ENCODE peak calls at places on chromosomes 16 and 17, in seven cellular contexts. One of them, this sample, is unnamed.

GRCh38 chr17:29162909-29163341 is 17.3 kb downstream of the MYO18A start:
- DNase-seq in stimulated activated CD8-positive, alpha-beta memory T cell treated with anti-CD3 and anti-CD28 coated beads, Interleukin-15, amount 100 ng/mL, for 1 hour: no peak
- DNase-seq in activated CD8-positive, alpha-beta T cell treated with anti-CD3 and anti-CD28 coated beads for 36 hours: no peak
- DNase-seq in WTC11: no peak
- DNase-seq in immature natural killer cell: no peak
- DNase-seq in right atrium auricular region: no peak
- DNase-seq in activated CD8-positive, alpha-beta memory T cell treated with anti-CD3 and anti-CD28 coated beads for 24 hours: no peak
- DNase-seq in this sample: no peak

GRCh38 chr17:40582328-40582901 is 17.1 kb upstream of the CCR7 start:
- DNase-seq in stimulated activated CD8-positive, alpha-beta memory T cell treated with anti-CD3 and anti-CD28 coated beads, Interleukin-15, amount 100 ng/mL, for 1 hour: no peak
- DNase-seq in immature natural killer cell: peak
- DNase-seq in right atrium auricular region: no peak
- DNase-seq in activated CD8-positive, alpha-beta T cell treated with anti-CD3 and anti-CD28 coated beads for 36 hours: peak
- DNase-seq in WTC11: no peak
- DNase-seq in activated CD8-positive, alpha-beta memory T cell treated with anti-CD3 and anti-CD28 coated beads for 24 hours: peak
- DNase-seq in this sample: no peak

GRCh38 chr17:38864636-38865398 is 5.0 kb upstream of the LASP1 start:
- DNase-seq in WTC11: no peak
- DNase-seq in immature natural killer cell: no peak
- DNase-seq in activated CD8-positive, alpha-beta T cell treated with anti-CD3 and anti-CD28 coated beads for 36 hours: no peak
- DNase-seq in right atrium auricular region: no peak
- DNase-seq in stimulated activated CD8-positive, alpha-beta memory T cell treated with anti-CD3 and anti-CD28 coated beads, Interleukin-15, amount 100 ng/mL, for 1 hour: no peak
- DNase-seq in activated CD8-positive, alpha-beta memory T cell treated with anti-CD3 and anti-CD28 coated beads for 24 hours: no peak
- DNase-seq in this sample: peak

GRCh38 chr17:19753661-19754463 is 5.8 kb upstream of the ALDH3A1 start:
- DNase-seq in WTC11: no peak
- DNase-seq in immature natural killer cell: no peak
- DNase-seq in stimulated activated CD8-positive, alpha-beta memory T cell treated with anti-CD3 and anti-CD28 coated beads, Interleukin-15, amount 100 ng/mL, for 1 hour: no peak
- DNase-seq in right atrium auricular region: no peak
- DNase-seq in activated CD8-positive, alpha-beta memory T cell treated with anti-CD3 and anti-CD28 coated beads for 24 hours: no peak
- DNase-seq in activated CD8-positive, alpha-beta T cell treated with anti-CD3 and anti-CD28 coated beads for 36 hours: no peak
- DNase-seq in this sample: peak

GRCh38 chr16:2037631-2038358 is 9.8 kb downstream of the NTHL1 start:
- DNase-seq in right atrium auricular region: no peak
- DNase-seq in stimulated activated CD8-positive, alpha-beta memory T cell treated with anti-CD3 and anti-CD28 coated beads, Interleukin-15, amount 100 ng/mL, for 1 hour: no peak
- DNase-seq in WTC11: no peak
- DNase-seq in immature natural killer cell: no peak
- DNase-seq in activated CD8-positive, alpha-beta T cell treated with anti-CD3 and anti-CD28 coated beads for 36 hours: no peak
- DNase-seq in activated CD8-positive, alpha-beta memory T cell treated with anti-CD3 and anti-CD28 coated beads for 24 hours: no peak
- DNase-seq in this sample: no peak

GRCh38 chr17:48037036-48037881 is at the start of gene COPZ2:
- DNase-seq in right atrium auricular region: peak
- DNase-seq in WTC11: peak
- DNase-seq in activated CD8-positive, alpha-beta memory T cell treated with anti-CD3 and anti-CD28 coated beads for 24 hours: peak
- DNase-seq in immature natural killer cell: peak
- DNase-seq in activated CD8-positive, alpha-beta T cell treated with anti-CD3 and anti-CD28 coated beads for 36 hours: peak
- DNase-seq in stimulated activated CD8-positive, alpha-beta memory T cell treated with anti-CD3 and anti-CD28 coated beads, Interleukin-15, amount 100 ng/mL, for 1 hour: no peak
- DNase-seq in this sample: no peak

GRCh38 chr16:66954097-66954659 is 6.9 kb upstream of the CES3 start:
- DNase-seq in WTC11: peak
- DNase-seq in stimulated activated CD8-positive, alpha-beta memory T cell treated with anti-CD3 and anti-CD28 coated beads, Interleukin-15, amount 100 ng/mL, for 1 hour: peak
- DNase-seq in activated CD8-positive, alpha-beta memory T cell treated with anti-CD3 and anti-CD28 coated beads for 24 hours: peak
- DNase-seq in right atrium auricular region: peak
- DNase-seq in activated CD8-positive, alpha-beta T cell treated with anti-CD3 and anti-CD28 coated beads for 36 hours: peak
- DNase-seq in immature natural killer cell: peak
- DNase-seq in this sample: peak

GRCh38 chr16:8430401-8430800 is 159.9 kb downstream of the TMEM114 start:
- DNase-seq in activated CD8-positive, alpha-beta memory T cell treated with anti-CD3 and anti-CD28 coated beads for 24 hours: no peak
- DNase-seq in stimulated activated CD8-positive, alpha-beta memory T cell treated with anti-CD3 and anti-CD28 coated beads, Interleukin-15, amount 100 ng/mL, for 1 hour: no peak
- DNase-seq in right atrium auricular region: no peak
- DNase-seq in activated CD8-positive, alpha-beta T cell treated with anti-CD3 and anti-CD28 coated beads for 36 hours: no peak
- DNase-seq in immature natural killer cell: no peak
- DNase-seq in WTC11: no peak
- DNase-seq in this sample: no peak

GRCh38 chr17:35901776-35902175 is 21.6 kb upstream of the CCL5 start:
- DNase-seq in activated CD8-positive, alpha-beta memory T cell treated with anti-CD3 and anti-CD28 coated beads for 24 hours: no peak
- DNase-seq in activated CD8-positive, alpha-beta T cell treated with anti-CD3 and anti-CD28 coated beads for 36 hours: no peak
- DNase-seq in stimulated activated CD8-positive, alpha-beta memory T cell treated with anti-CD3 and anti-CD28 coated beads, Interleukin-15, amount 100 ng/mL, for 1 hour: no peak
- DNase-seq in immature natural killer cell: no peak
- DNase-seq in WTC11: no peak
- DNase-seq in right atrium auricular region: no peak
- DNase-seq in this sample: no peak

GRCh38 chr16:29916979-29917378 is 9.0 kb downstream of the KCTD13 start:
- DNase-seq in stimulated activated CD8-positive, alpha-beta memory T cell treated with anti-CD3 and anti-CD28 coated beads, Interleukin-15, amount 100 ng/mL, for 1 hour: no peak
- DNase-seq in right atrium auricular region: no peak
- DNase-seq in activated CD8-positive, alpha-beta T cell treated with anti-CD3 and anti-CD28 coated beads for 36 hours: no peak
- DNase-seq in immature natural killer cell: no peak
- DNase-seq in activated CD8-positive, alpha-beta memory T cell treated with anti-CD3 and anti-CD28 coated beads for 24 hours: no peak
- DNase-seq in WTC11: no peak
- DNase-seq in this sample: no peak

GRCh38 chr16:10919003-10919351 is 23.3 kb downstream of the DEXI start:
- DNase-seq in activated CD8-positive, alpha-beta memory T cell treated with anti-CD3 and anti-CD28 coated beads for 24 hours: no peak
- DNase-seq in WTC11: no peak
- DNase-seq in immature natural killer cell: no peak
- DNase-seq in activated CD8-positive, alpha-beta T cell treated with anti-CD3 and anti-CD28 coated beads for 36 hours: no peak
- DNase-seq in stimulated activated CD8-positive, alpha-beta memory T cell treated with anti-CD3 and anti-CD28 coated beads, Interleukin-15, amount 100 ng/mL, for 1 hour: no peak
- DNase-seq in right atrium auricular region: no peak
- DNase-seq in this sample: no peak

GRCh38 chr17:82028246-82028645 is 3.2 kb upstream of the RAC3 start:
- DNase-seq in activated CD8-positive, alpha-beta memory T cell treated with anti-CD3 and anti-CD28 coated beads for 24 hours: no peak
- DNase-seq in immature natural killer cell: no peak
- DNase-seq in right atrium auricular region: no peak
- DNase-seq in activated CD8-positive, alpha-beta T cell treated with anti-CD3 and anti-CD28 coated beads for 36 hours: no peak
- DNase-seq in WTC11: no peak
- DNase-seq in stimulated activated CD8-positive, alpha-beta memory T cell treated with anti-CD3 and anti-CD28 coated beads, Interleukin-15, amount 100 ng/mL, for 1 hour: no peak
- DNase-seq in this sample: no peak

GRCh38 chr16:82633964-82634600 is 7.3 kb downstream of the CDH13 start:
- DNase-seq in activated CD8-positive, alpha-beta memory T cell treated with anti-CD3 and anti-CD28 coated beads for 24 hours: no peak
- DNase-seq in activated CD8-positive, alpha-beta T cell treated with anti-CD3 and anti-CD28 coated beads for 36 hours: no peak
- DNase-seq in right atrium auricular region: no peak
- DNase-seq in stimulated activated CD8-positive, alpha-beta memory T cell treated with anti-CD3 and anti-CD28 coated beads, Interleukin-15, amount 100 ng/mL, for 1 hour: no peak
- DNase-seq in immature natural killer cell: no peak
- DNase-seq in WTC11: no peak
- DNase-seq in this sample: no peak

GRCh38 chr16:27462846-27463682 is 61.1 kb downstream of the IL21R start:
- DNase-seq in right atrium auricular region: no peak
- DNase-seq in immature natural killer cell: no peak
- DNase-seq in stimulated activated CD8-positive, alpha-beta memory T cell treated with anti-CD3 and anti-CD28 coated beads, Interleukin-15, amount 100 ng/mL, for 1 hour: no peak
- DNase-seq in WTC11: no peak
- DNase-seq in activated CD8-positive, alpha-beta T cell treated with anti-CD3 and anti-CD28 coated beads for 36 hours: no peak
- DNase-seq in activated CD8-positive, alpha-beta memory T cell treated with anti-CD3 and anti-CD28 coated beads for 24 hours: no peak
- DNase-seq in this sample: no peak

GRCh38 chr17:78241277-78242023 is 10.0 kb downstream of the TMEM235 start:
- DNase-seq in right atrium auricular region: no peak
- DNase-seq in WTC11: no peak
- DNase-seq in stimulated activated CD8-positive, alpha-beta memory T cell treated with anti-CD3 and anti-CD28 coated beads, Interleukin-15, amount 100 ng/mL, for 1 hour: no peak
- DNase-seq in activated CD8-positive, alpha-beta memory T cell treated with anti-CD3 and anti-CD28 coated beads for 24 hours: no peak
- DNase-seq in activated CD8-positive, alpha-beta T cell treated with anti-CD3 and anti-CD28 coated beads for 36 hours: no peak
- DNase-seq in immature natural killer cell: no peak
- DNase-seq in this sample: peak

GRCh38 chr17:44556854-44557606 is at the start of gene FZD2:
- DNase-seq in right atrium auricular region: peak
- DNase-seq in immature natural killer cell: peak
- DNase-seq in WTC11: peak
- DNase-seq in activated CD8-positive, alpha-beta T cell treated with anti-CD3 and anti-CD28 coated beads for 36 hours: peak
- DNase-seq in stimulated activated CD8-positive, alpha-beta memory T cell treated with anti-CD3 and anti-CD28 coated beads, Interleukin-15, amount 100 ng/mL, for 1 hour: no peak
- DNase-seq in activated CD8-positive, alpha-beta memory T cell treated with anti-CD3 and anti-CD28 coated beads for 24 hours: peak
- DNase-seq in this sample: peak

This sample was measured in Caki2.